ENCODE peak calls at places on chromosomes 11 and 22, in five cellular contexts. H is colonic mucosa, Z is cardiac muscle cell, R is skeletal muscle cell, F is iPS DF 6.9. M is an unnamed sample.

GRCh38 chr22:49967333-49968241 is 7.0 kb downstream of the PIM3 start:
- DNase-seq in F (no peak), R (no peak), H (peak; percentile 33), Z (peak; percentile 42), M (peak; percentile 61)

GRCh38 chr11:8192896-8193209 is 24.0 kb upstream of the RIC3 start:
- DNase-seq in H (no peak), F (no peak), R (no peak), Z (no peak), M (no peak)

GRCh38 chr11:114187173-114187572 is 109.0 kb upstream of the NNMT start:
- DNase-seq in H (no peak), Z (no peak), R (no peak), F (no peak), M (no peak)

GRCh38 chr11:95279921-95280861 is 49.2 kb upstream of the SESN3 start:
- DNase-seq in F (no peak), H (no peak), R (no peak), Z (no peak), M (peak; percentile 22)

GRCh38 chr11:65786786-65787636 is at the start of gene OVOL1:
- DNase-seq in H (peak; percentile 92), Z (no peak), F (no peak), R (no peak), M (no peak)

GRCh38 chr11:111777094-111778046 is 11.2 kb upstream of the PPP2R1B start:
- DNase-seq in Z (peak; percentile 71), R (no peak), F (peak; percentile 31), H (peak; percentile 33), M (peak; percentile 50)

GRCh38 chr11:69746780-69747742 is 28.1 kb downstream of the FGF4 start:
- DNase-seq in F (no peak), R (no peak), Z (peak; percentile 22), H (no peak), M (no peak)

GRCh38 chr11:65108469-65109123 is 3.1 kb upstream of the TM7SF2 start:
- DNase-seq in H (no peak), Z (no peak), F (no peak), R (no peak), M (no peak)

GRCh38 chr11:117188620-117189081 is 10.1 kb downstream of the SIDT2 start:
- DNase-seq in F (no peak), R (no peak), H (peak; percentile 25), Z (no peak), M (no peak)

GRCh38 chr11:87926250-87926970 is 248.8 kb downstream of the RAB38 start:
- DNase-seq in R (peak; percentile 88), Z (no peak), H (no peak), F (no peak), M (no peak)

GRCh38 chr22:44572414-44573207 is 74.6 kb upstream of the RTL6 start:
- DNase-seq in Z (no peak), H (no peak), F (no peak), R (no peak), M (no peak)

DNA sequence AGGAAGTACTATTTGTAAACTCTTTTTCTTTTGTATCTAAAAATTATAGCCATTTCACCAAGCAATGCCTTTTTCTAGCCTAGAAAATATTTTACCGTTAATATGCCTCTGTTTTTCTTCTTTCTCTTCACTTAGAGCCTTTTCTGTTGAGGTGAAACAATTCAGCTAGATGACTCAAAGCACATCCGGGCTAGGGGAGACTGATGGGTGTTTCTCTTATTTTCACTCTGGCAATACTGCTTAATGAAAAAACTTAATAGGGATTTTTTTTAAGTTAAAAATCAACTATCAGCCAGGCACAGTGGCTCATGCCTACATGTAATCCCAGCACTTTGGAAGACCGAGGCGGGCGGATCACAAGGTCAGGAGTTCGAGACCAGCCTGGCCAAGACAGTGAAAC is 93.3 kb downstream of the SGSM3 start:
- DNase-seq in Z (no peak), R (no peak), F (no peak), H (no peak), M (peak; percentile 34)
- H3K4me3 ChIP-seq in Z (no peak overlapping the region), R (no peak overlapping the region), F (no peak overlapping the region), H (peak overlapping the region; percentile 22), M (peak overlapping the region; percentile 71)

DNA sequence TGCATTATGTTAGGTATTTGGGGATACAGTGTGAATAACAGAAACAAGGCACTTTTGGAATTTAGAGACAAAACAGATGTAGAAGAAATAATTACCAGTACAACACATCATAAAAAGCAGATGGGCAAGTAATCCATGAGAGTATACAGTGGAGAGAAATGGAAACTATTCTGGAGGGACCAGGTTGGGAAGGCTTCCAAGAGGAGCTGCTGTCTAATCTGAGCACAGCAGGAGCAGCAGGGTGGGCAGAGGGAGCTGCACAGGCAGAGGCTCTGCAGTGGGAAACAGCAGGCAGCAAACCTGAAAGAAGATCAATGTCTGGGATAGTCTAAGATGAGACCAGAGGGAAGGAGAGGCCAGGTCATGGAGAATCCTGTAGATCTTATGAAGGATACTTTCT is 268.7 kb upstream of the CCDC90B start:
- DNase-seq in R (no peak), H (no peak), F (no peak), Z (no peak), M (no peak)
- H3K4me3 ChIP-seq in R (no peak overlapping the region), H (no peak overlapping the region), F (no peak overlapping the region), Z (no peak overlapping the region), M (no peak overlapping the region)

DNA sequence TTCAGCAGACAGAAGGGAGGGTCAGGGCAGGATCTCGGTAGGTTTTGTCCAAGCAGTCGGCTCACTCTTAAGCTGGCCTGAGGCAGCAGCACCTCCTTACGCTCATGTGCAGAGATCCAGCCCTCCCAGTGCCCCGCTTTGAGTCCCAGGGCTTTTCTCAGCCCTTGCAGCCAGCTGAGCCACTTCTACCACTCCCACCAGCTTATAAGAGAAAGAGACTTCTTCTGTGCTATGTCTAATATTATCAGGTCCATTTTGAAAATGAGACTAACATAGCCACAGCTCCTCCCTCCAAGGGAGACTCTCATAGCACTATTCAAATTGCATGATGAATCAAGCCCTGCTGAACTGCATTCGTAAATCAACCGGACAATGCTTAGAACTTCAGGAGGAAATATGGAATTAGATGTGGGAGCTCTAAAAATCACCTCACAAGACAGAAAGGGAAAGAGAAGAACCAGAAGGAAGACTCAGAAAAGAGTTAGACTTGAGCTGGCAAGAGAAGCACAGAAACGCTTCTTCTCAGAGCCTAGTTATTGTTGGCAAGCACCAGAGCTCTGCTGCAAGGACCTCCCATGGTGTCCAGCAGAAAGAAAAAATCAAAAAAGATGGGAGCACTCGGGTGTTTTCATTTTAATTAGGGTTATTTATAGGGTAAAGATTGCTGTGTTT is 181.5 kb downstream of the ETS1 start:
- DNase-seq in F (no peak), Z (no peak), H (no peak), R (no peak), M (no peak)
- H3K4me3 ChIP-seq in F (no peak overlapping the region), Z (no peak overlapping the region), H (no peak overlapping the region), R (no peak overlapping the region), M (no peak overlapping the region)

DNA sequence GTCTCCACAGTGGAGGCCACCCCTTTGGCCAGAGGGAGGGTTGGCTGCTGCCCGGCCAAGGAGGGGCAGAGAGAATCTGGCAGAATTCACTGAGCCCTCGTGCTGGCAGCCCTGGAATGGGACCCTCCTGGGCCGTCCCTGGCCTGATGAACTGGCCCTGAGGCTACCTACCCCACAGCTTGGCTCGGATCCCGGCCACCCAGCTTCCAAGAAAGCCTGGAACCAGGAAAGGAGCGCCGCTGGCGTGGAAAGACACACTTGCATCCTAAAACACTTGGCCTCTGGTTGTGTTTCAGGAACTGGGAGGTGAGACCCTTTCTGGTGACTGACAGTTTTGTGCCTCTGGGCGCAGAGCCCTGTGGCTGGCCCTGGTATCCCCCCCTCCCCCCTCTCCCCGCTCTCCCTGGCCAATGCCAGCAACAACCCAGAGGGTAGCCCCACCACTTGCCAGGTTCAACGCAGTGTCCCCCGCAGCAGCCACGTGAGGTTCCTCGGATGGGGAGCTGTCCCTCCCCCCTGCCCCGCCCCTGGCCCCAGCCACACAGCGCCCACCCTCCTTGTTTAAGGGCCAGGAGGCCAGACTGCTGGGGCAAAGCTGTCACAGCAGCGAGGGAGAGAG is 693 bp downstream of the NFAM1 start:
- DNase-seq in R (no peak), Z (no peak), H (no peak), F (no peak), M (no peak)
- H3K4me3 ChIP-seq in R (no peak overlapping the region), Z (no peak overlapping the region), H (no peak overlapping the region), F (no peak overlapping the region), M (no peak overlapping the region)

GRCh38 chr11:67117176-67117575 is 1.9 kb upstream of the KDM2A start:
- DNase-seq in H (no peak), Z (peak; percentile 54), F (no peak), R (no peak), M (no peak)
- H3K4me3 ChIP-seq in H (peak overlapping the region; percentile 23), Z (no peak overlapping the region), F (peak overlapping the region; percentile 49), R (no peak overlapping the region), M (no peak overlapping the region)

DNA sequence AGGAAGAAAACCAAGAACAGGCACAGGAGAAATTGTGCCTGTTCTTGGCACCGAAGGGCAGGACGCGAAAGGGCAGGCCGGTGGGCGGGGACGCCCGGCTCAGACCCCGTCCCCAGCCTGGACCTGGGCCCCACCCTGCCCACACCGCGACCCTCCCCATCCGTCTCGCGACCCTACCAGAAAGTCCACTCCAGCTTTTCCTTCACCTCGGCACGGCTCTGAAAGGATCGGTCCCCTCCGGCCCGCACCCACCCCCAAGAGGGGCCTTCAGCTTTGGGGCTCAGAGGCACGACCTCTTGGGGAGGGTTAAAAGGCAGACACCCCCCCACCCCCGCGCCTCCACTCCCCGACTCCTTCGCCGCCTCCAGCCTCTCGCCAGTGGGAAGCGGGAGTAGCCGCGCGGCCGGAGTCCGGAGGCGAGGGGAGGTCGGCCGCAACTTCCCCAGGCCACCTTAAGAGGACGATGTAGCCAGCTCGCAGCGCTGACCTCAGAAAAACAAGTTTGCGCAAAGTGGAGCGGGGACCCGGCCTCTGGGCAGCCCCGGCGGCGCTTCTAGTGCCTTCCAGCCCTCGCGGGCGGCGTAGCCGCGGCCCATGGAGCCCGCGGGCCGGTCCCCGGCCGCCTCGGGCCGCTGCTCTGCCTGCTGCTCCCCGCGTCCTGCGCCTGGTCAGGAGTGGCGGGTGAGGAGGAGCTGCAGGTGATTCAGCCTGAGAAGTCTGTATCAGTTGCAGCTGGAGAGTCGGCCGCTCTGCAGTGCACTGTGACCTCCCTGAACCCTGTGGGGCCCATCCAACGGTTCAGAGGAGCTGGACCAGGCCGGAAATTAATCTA is 4.3 kb downstream of the SEC14L6 start:
- DNase-seq in Z (peak; percentile 56), F (no peak), R (no peak), H (no peak), M (no peak)
- H3K4me3 ChIP-seq in Z (peak overlapping the region; percentile 26), F (peak overlapping the region; percentile 36), R (peak overlapping the region; percentile 21), H (peak overlapping the region; percentile 15), M (no peak overlapping the region)

DNA sequence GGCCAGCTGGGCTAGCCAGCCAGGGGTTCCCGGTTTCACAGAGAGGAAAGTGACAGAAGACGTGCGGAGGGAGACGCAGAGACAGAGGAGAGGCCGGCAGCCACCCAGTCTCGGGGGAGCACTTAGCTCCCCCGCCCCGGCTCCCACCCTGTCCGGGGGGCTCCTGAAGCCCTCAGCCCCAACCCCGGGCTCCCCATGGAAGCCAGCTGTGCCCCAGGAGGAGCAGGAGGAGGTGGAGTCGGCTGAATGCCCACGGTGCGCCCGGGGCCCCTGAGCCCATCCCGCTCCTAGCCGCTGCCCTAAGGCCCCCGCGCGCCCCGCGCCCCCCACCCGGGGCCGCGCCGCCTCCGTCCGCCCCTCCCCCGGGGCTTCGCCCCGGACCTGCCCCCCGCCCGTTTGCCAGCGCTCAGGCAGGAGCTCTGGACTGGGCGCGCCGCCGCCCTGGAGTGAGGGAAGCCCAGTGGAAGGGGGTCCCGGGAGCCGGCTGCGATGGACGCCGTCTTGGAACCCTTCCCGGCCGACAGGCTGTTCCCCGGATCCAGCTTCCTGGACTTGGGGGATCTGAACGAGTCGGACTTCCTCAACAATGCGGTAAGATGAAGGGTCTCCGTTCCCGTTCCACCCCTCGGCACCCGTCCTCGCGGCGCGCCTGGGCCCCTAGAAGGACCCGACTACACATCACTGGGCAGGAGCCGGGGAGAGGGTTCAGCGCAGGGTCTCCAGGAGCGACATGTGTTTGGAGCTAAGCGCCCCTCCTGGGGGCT is at the start of gene CREB3L1:
- DNase-seq in H (peak; percentile 90), Z (peak; percentile 52), R (no peak), F (no peak), M (no peak)
- H3K4me3 ChIP-seq in H (peak within 1 kb of the TSS; percentile 72), Z (peak within 1 kb of the TSS; percentile 74), R (peak within 1 kb of the TSS; percentile 97), F (peak within 1 kb of the TSS; percentile 65), M (peak within 1 kb of the TSS; percentile 65)

M was measured in GM06990.